ENCODE peak calls at places on chromosome 18, in ten cellular contexts. One of them, this sample, is unnamed.

GRCh38 chr18:50863840-50864239 is 15.1 kb upstream of the ME2 start:
- DNase-seq in IMR-90: no peak
- DNase-seq in stomach: no peak
- DNase-seq in uterus: no peak
- DNase-seq in gastrocnemius medialis: no peak
- DNase-seq in endothelial cell of umbilical vein: no peak
- DNase-seq in right lobe of liver: no peak
- DNase-seq in tibial nerve: no peak
- DNase-seq in GM12878: no peak
- DNase-seq in prostate gland: no peak
- DNase-seq in this sample: no peak

GRCh38 chr18:46333371-46334199 is 229.4 kb downstream of the HAUS1 start:
- DNase-seq in IMR-90: no peak
- DNase-seq in stomach: no peak
- DNase-seq in uterus: no peak
- DNase-seq in gastrocnemius medialis: no peak
- DNase-seq in endothelial cell of umbilical vein: no peak
- DNase-seq in right lobe of liver: peak
- DNase-seq in tibial nerve: no peak
- DNase-seq in GM12878: no peak
- DNase-seq in prostate gland: peak
- DNase-seq in this sample: peak

GRCh38 chr18:46350598-46351172 is 246.5 kb downstream of the HAUS1 start:
- DNase-seq in IMR-90: no peak
- DNase-seq in stomach: no peak
- DNase-seq in uterus: no peak
- DNase-seq in gastrocnemius medialis: no peak
- DNase-seq in endothelial cell of umbilical vein: no peak
- DNase-seq in right lobe of liver: no peak
- DNase-seq in tibial nerve: no peak
- DNase-seq in GM12878: no peak
- DNase-seq in prostate gland: no peak
- DNase-seq in this sample: no peak

GRCh38 chr18:24492445-24492844 is 32.0 kb downstream of the HRH4 start:
- DNase-seq in IMR-90: no peak
- DNase-seq in stomach: no peak
- DNase-seq in uterus: no peak
- DNase-seq in gastrocnemius medialis: no peak
- DNase-seq in endothelial cell of umbilical vein: no peak
- DNase-seq in right lobe of liver: no peak
- DNase-seq in tibial nerve: no peak
- DNase-seq in GM12878: peak
- DNase-seq in prostate gland: no peak
- DNase-seq in this sample: peak

GRCh38 chr18:21361297-21361880 is 119.4 kb downstream of the GREB1L start:
- DNase-seq in IMR-90: no peak
- DNase-seq in stomach: no peak
- DNase-seq in uterus: no peak
- DNase-seq in gastrocnemius medialis: no peak
- DNase-seq in endothelial cell of umbilical vein: no peak
- DNase-seq in right lobe of liver: no peak
- DNase-seq in tibial nerve: no peak
- DNase-seq in GM12878: no peak
- DNase-seq in prostate gland: no peak
- DNase-seq in this sample: peak

GRCh38 chr18:57801379-57802165 is 1.5 kb downstream of the ATP8B1 start:
- DNase-seq in IMR-90: no peak
- DNase-seq in stomach: peak
- DNase-seq in uterus: no peak
- DNase-seq in gastrocnemius medialis: no peak
- DNase-seq in endothelial cell of umbilical vein: peak
- DNase-seq in right lobe of liver: no peak
- DNase-seq in tibial nerve: no peak
- DNase-seq in GM12878: no peak
- DNase-seq in prostate gland: no peak
- DNase-seq in this sample: peak

GRCh38 chr18:32177530-32177929 is 12.3 kb upstream of the MEP1B start:
- DNase-seq in IMR-90: no peak
- DNase-seq in stomach: no peak
- DNase-seq in uterus: no peak
- DNase-seq in gastrocnemius medialis: no peak
- DNase-seq in endothelial cell of umbilical vein: no peak
- DNase-seq in right lobe of liver: no peak
- DNase-seq in tibial nerve: no peak
- DNase-seq in GM12878: no peak
- DNase-seq in prostate gland: no peak
- DNase-seq in this sample: no peak

GRCh38 chr18:77822552-77823138 is 573.0 kb downstream of the GALR1 start:
- DNase-seq in IMR-90: no peak
- DNase-seq in stomach: no peak
- DNase-seq in uterus: no peak
- DNase-seq in gastrocnemius medialis: no peak
- DNase-seq in endothelial cell of umbilical vein: no peak
- DNase-seq in right lobe of liver: no peak
- DNase-seq in tibial nerve: no peak
- DNase-seq in GM12878: no peak
- DNase-seq in prostate gland: no peak
- DNase-seq in this sample: no peak

GRCh38 chr18:36752929-36753865 is 75.6 kb downstream of the TPGS2 start:
- DNase-seq in IMR-90: peak
- DNase-seq in stomach: no peak
- DNase-seq in uterus: no peak
- DNase-seq in gastrocnemius medialis: no peak
- DNase-seq in endothelial cell of umbilical vein: no peak
- DNase-seq in right lobe of liver: no peak
- DNase-seq in tibial nerve: no peak
- DNase-seq in GM12878: no peak
- DNase-seq in prostate gland: no peak
- DNase-seq in this sample: no peak

DNA sequence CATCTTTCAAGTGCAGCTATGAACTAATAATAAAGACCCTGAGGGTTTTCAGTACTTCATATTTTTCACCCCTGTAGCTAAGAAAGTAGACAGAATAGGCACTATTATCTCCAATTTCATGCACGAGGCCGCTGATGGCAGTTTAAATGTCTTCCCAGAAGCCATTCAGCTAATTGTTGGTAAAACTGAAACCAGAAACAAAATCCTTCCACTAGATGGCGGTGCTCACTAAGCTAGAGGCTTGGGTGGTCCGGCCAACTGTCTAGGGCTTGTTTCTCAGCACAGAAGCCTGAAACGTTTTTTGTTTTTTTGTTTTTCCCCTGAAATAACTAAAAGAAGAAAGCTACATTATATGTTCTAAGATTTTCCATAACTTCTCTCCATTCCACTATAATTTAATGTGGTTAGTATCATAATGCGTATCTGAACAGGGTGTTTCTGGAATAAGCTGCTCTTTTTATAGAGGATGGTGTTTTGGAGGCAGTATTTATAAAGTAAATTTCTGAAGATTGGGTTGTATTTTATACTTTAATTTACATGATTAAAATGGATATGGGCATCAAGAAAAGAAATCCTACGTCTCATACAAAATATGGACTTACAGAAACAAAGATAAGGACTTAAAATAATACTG is 159.4 kb downstream of the PIK3C3 start:
- DNase-seq in IMR-90: peak
- DNase-seq in stomach: peak
- DNase-seq in uterus: peak
- DNase-seq in gastrocnemius medialis: peak
- DNase-seq in endothelial cell of umbilical vein: peak
- DNase-seq in right lobe of liver: peak
- DNase-seq in tibial nerve: peak
- DNase-seq in GM12878: peak
- DNase-seq in prostate gland: peak
- DNase-seq in this sample: peak
- TF ChIP-seq CTCF in IMR-90: peak
- TF ChIP-seq CTCF in stomach: peak
- TF ChIP-seq CTCF in uterus: peak
- TF ChIP-seq CTCF in gastrocnemius medialis: peak
- TF ChIP-seq CTCF in endothelial cell of umbilical vein: peak
- TF ChIP-seq CTCF in right lobe of liver: peak
- TF ChIP-seq CTCF in tibial nerve: peak
- TF ChIP-seq CTCF in GM12878: peak
- TF ChIP-seq CTCF in prostate gland: peak
- TF ChIP-seq CTCF in this sample: peak

DNA sequence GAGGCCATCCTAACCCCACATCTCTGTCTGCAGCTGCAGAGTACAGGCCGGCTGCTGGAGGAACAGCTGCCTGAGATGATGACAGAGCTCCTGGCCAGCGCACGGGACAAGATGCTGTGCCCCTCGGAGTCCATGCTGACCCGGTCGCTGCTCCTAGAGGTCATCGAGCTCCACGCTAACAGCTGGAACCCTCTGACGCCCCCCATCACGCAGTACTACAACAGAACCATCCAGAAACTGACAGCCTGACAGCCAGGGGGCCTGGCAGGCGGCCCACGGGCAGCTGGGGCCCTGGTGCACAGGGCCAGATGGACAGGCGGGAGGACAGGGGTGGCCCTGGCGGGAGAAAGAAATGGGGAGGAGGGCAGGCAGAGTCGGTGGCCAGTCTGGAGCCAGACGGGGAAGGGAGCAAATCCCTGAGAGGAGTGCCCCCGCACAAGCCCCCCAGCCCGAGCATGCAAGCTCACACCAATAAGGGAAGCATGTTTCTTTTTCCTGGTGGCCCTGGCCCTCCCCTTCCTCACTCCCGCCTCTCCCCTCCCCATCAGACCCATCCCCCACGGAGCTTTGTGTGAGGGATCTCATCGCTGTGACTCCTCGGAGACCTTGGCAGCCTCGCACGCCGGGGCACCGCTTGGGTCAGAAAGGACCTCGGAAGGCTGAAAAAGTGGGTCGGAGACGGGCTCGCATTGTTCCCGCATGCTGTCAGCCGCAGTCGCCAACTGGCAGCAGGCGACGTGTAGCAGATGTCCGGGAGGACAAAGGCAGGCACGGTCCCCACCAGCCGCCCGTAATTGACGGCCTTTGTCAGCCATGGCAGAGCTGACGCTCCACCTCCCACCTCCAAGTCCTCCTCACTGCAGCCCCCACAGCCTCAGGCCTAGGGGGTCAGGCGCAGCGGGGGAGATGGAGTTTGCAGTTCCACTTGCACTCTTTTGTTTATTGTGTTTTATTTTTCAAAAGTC is 91.2 kb downstream of the SMAD7 start:
- DNase-seq in IMR-90: no peak
- DNase-seq in stomach: no peak
- DNase-seq in uterus: no peak
- DNase-seq in gastrocnemius medialis: no peak
- DNase-seq in endothelial cell of umbilical vein: no peak
- DNase-seq in right lobe of liver: no peak
- DNase-seq in tibial nerve: no peak
- DNase-seq in GM12878: no peak
- DNase-seq in prostate gland: no peak
- DNase-seq in this sample: no peak
- H3K27ac ChIP-seq in IMR-90: no peak
- H3K27ac ChIP-seq in stomach: no peak
- H3K27ac ChIP-seq in uterus: no peak
- H3K27ac ChIP-seq in gastrocnemius medialis: no peak
- H3K27ac ChIP-seq in endothelial cell of umbilical vein: no peak
- H3K27ac ChIP-seq in right lobe of liver: no peak
- H3K27ac ChIP-seq in tibial nerve: peak
- H3K27ac ChIP-seq in GM12878: no peak
- H3K27ac ChIP-seq in prostate gland: peak
- H3K27ac ChIP-seq in this sample: no peak

DNA sequence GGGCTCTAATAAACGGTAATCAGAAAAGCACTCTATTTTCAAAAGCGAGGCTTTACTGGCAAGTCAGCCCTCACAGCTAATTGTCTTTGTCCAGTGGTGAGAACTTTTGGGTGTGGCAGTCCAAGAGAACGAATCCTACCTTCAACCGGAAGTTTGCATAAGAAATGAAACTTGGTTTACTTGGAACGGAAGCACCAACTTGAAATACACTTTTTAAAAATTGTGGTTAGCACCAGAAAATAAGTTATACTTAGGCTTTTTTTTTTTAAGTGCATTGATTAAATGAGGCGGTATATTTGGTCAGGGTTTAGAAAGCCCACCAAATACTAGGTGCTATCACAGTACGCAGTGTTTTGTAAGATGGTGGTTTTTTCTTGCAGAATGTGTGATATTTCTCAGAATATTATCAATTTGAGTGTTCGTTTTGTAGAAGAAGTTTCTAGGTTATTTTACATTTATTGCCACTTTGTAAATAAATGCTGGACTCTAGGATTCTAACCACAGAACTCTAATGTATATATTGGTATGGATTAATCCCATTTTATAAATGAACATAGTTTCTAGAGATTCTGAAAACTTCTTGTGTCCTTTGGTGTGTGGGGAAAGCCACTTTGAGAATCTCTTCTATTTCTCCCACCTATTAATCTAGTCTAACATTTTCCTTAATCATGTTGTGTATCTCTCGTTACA is 1.2 kb downstream of the MYL12A start:
- DNase-seq in IMR-90: peak
- DNase-seq in stomach: no peak
- DNase-seq in uterus: no peak
- DNase-seq in gastrocnemius medialis: peak
- DNase-seq in endothelial cell of umbilical vein: peak
- DNase-seq in right lobe of liver: no peak
- DNase-seq in tibial nerve: no peak
- DNase-seq in GM12878: no peak
- DNase-seq in prostate gland: peak
- DNase-seq in this sample: no peak
- TF ChIP-seq POLR2A in IMR-90: no peak
- TF ChIP-seq POLR2A in stomach: no peak
- TF ChIP-seq POLR2A in uterus: no peak
- TF ChIP-seq POLR2A in gastrocnemius medialis: peak
- TF ChIP-seq POLR2A in endothelial cell of umbilical vein: peak
- TF ChIP-seq POLR2A in right lobe of liver: peak
- TF ChIP-seq POLR2A in tibial nerve: no peak
- TF ChIP-seq POLR2A in GM12878: no peak
- TF ChIP-seq POLR2A in prostate gland: peak
- TF ChIP-seq POLR2A in this sample: peak

GRCh38 chr18:49332679-49333078 is 127.8 kb downstream of the DYM start:
- DNase-seq in IMR-90: no peak
- DNase-seq in stomach: no peak
- DNase-seq in uterus: no peak
- DNase-seq in gastrocnemius medialis: no peak
- DNase-seq in endothelial cell of umbilical vein: no peak
- DNase-seq in right lobe of liver: no peak
- DNase-seq in tibial nerve: no peak
- DNase-seq in GM12878: no peak
- DNase-seq in prostate gland: no peak
- DNase-seq in this sample: no peak

GRCh38 chr18:49339146-49339545 is 121.3 kb downstream of the DYM start:
- DNase-seq in IMR-90: no peak
- DNase-seq in stomach: no peak
- DNase-seq in uterus: no peak
- DNase-seq in gastrocnemius medialis: no peak
- DNase-seq in endothelial cell of umbilical vein: no peak
- DNase-seq in right lobe of liver: no peak
- DNase-seq in tibial nerve: no peak
- DNase-seq in GM12878: no peak
- DNase-seq in prostate gland: no peak
- DNase-seq in this sample: no peak

GRCh38 chr18:49340446-49340845 is 120.0 kb downstream of the DYM start:
- DNase-seq in IMR-90: peak
- DNase-seq in stomach: no peak
- DNase-seq in uterus: no peak
- DNase-seq in gastrocnemius medialis: no peak
- DNase-seq in endothelial cell of umbilical vein: no peak
- DNase-seq in right lobe of liver: no peak
- DNase-seq in tibial nerve: no peak
- DNase-seq in GM12878: no peak
- DNase-seq in prostate gland: no peak
- DNase-seq in this sample: no peak

GRCh38 chr18:49335677-49336076 is 124.8 kb downstream of the DYM start:
- DNase-seq in IMR-90: no peak
- DNase-seq in stomach: no peak
- DNase-seq in uterus: no peak
- DNase-seq in gastrocnemius medialis: no peak
- DNase-seq in endothelial cell of umbilical vein: no peak
- DNase-seq in right lobe of liver: no peak
- DNase-seq in tibial nerve: no peak
- DNase-seq in GM12878: no peak
- DNase-seq in prostate gland: no peak
- DNase-seq in this sample: no peak
- TF ChIP-seq CTCF in IMR-90: no peak
- TF ChIP-seq CTCF in stomach: no peak
- TF ChIP-seq CTCF in uterus: no peak
- TF ChIP-seq CTCF in gastrocnemius medialis: no peak
- TF ChIP-seq CTCF in endothelial cell of umbilical vein: no peak
- TF ChIP-seq CTCF in right lobe of liver: no peak
- TF ChIP-seq CTCF in tibial nerve: no peak
- TF ChIP-seq CTCF in GM12878: peak
- TF ChIP-seq CTCF in prostate gland: no peak
- TF ChIP-seq CTCF in this sample: no peak

This sample was measured in thyroid gland.